ENCODE peak calls at places on chromosomes 11 and 22, in ten cellular contexts. O is ACHN; X is activated CD8-positive, alpha-beta memory T cell treated with anti-CD3 and anti-CD28 coated beads for 48 hours; A is CD8-positive, alpha-beta T cell; N is activated CD4-positive, CD25-positive, alpha-beta regulatory T cell treated with anti-CD3 and anti-CD28 coated beads, Interleukin-2, amount 50 U/mL, for 72 hours; F is naive B cell; R is transverse colon; L is H7; D is non-pigmented ciliary epithelial cell; Z is HTR-8/SVneo. G is an unnamed sample.

GRCh38 chr11:107789767-107790166 is 68.8 kb downstream of the SLC35F2 start:
- DNase-seq in O (no peak), X (no peak), A (no peak), N (no peak), F (no peak), R (no peak), L (no peak), D (no peak), Z (no peak), G (no peak)

GRCh38 chr22:23779731-23780130 is 7.0 kb upstream of the SMARCB1 start:
- DNase-seq in O (no peak), X (no peak), A (no peak), N (no peak), F (no peak), R (no peak), L (no peak), D (no peak), Z (no peak), G (no peak)

GRCh38 chr11:2807276-2807681 is 78.3 kb downstream of the CDKN1C start:
- DNase-seq in O (no peak), X (no peak), A (no peak), N (no peak), F (no peak), R (peak; percentile 79), L (no peak), D (no peak), Z (no peak), G (no peak)

GRCh38 chr11:65743928-65744698 is 23.5 kb upstream of the RNASEH2C start:
- DNase-seq in O (peak; percentile 10), X (no peak), A (no peak), N (no peak), F (no peak), R (peak; percentile 62), L (peak; percentile 79), D (no peak), Z (peak; percentile 51), G (peak; percentile 76)

GRCh38 chr22:24436553-24436952 is 9.2 kb downstream of the ADORA2A start:
- DNase-seq in O (no peak), X (no peak), A (no peak), N (no peak), F (no peak), R (no peak), L (no peak), D (no peak), Z (no peak), G (no peak)

GRCh38 chr11:1881442-1882264 is 10.0 kb downstream of the PRR33 start:
- DNase-seq in O (no peak), X (no peak), A (no peak), N (peak; percentile 31), F (peak; percentile 29), R (no peak), L (peak; percentile 71), D (no peak), Z (no peak), G (no peak)

GRCh38 chr11:117426297-117426685 is 98.6 kb downstream of the CEP164 start:
- DNase-seq in O (peak; percentile 52), X (peak; percentile 84), A (peak; percentile 32), N (peak; percentile 80), F (peak; percentile 38), R (peak; percentile 64), L (peak; percentile 92), D (peak; percentile 5), Z (peak; percentile 79), G (peak; percentile 91)

GRCh38 chr22:43829448-43829821 is 17.3 kb upstream of the EFCAB6 start:
- DNase-seq in O (no peak), X (no peak), A (no peak), N (no peak), F (no peak), R (no peak), L (peak; percentile 50), D (no peak), Z (no peak), G (no peak)

GRCh38 chr11:45366196-45366595 is 80.1 kb upstream of the SYT13 start:
- DNase-seq in O (no peak), X (no peak), A (no peak), N (no peak), F (no peak), R (no peak), L (no peak), D (no peak), Z (no peak), G (no peak)

GRCh38 chr22:45212306-45212709 is 28.4 kb downstream of the KIAA0930 start:
- DNase-seq in O (peak; percentile 79), X (no peak), A (no peak), N (no peak), F (no peak), R (peak; percentile 64), L (peak; percentile 76), D (peak; percentile 62), Z (peak; percentile 81), G (no peak)

GRCh38 chr11:35861191-35861590 is 82.7 kb upstream of the LDLRAD3 start:
- DNase-seq in O (no peak), X (no peak), A (no peak), N (no peak), F (no peak), R (no peak), L (no peak), D (no peak), Z (no peak), G (no peak)

GRCh38 chr11:64744544-64745218 is 739 bp upstream of the RASGRP2 start:
- DNase-seq in O (no peak), X (no peak), A (no peak), N (no peak), F (peak; percentile 70), R (no peak), L (peak; percentile 93), D (no peak), Z (no peak), G (no peak)

GRCh38 chr11:20397281-20397680 is 9.8 kb downstream of the PRMT3 start:
- DNase-seq in O (peak; percentile 64), X (no peak), A (no peak), N (no peak), F (no peak), R (no peak), L (peak; percentile 26), D (peak; percentile 28), Z (peak; percentile 23), G (no peak)

GRCh38 chr22:24827305-24827704 is 21.3 kb downstream of the SGSM1 start:
- DNase-seq in O (no peak), X (no peak), A (no peak), N (no peak), F (no peak), R (peak; percentile 79), L (no peak), D (no peak), Z (no peak), G (peak; percentile 77)

GRCh38 chr11:62588966-62589637 is 2.2 kb downstream of the TUT1 start:
- DNase-seq in O (peak; percentile 29), X (no peak), A (no peak), N (no peak), F (no peak), R (no peak), L (no peak), D (no peak), Z (no peak), G (peak; percentile 43)

GRCh38 chr11:70577258-70577603 is 178.9 kb downstream of the CTTN start:
- DNase-seq in O (no peak), X (no peak), A (no peak), N (no peak), F (no peak), R (no peak), L (peak; percentile 31), D (no peak), Z (no peak), G (no peak)

GRCh38 chr11:40130427-40130826 is 1329.0 kb downstream of the LRRC4C start:
- DNase-seq in O (no peak), X (no peak), A (no peak), N (no peak), F (no peak), R (no peak), L (peak; percentile 22), D (no peak), Z (no peak), G (no peak)

GRCh38 chr11:59891781-59892181 is 13.2 kb downstream of the OOSP3 start:
- DNase-seq in O (no peak), X (no peak), A (no peak), N (no peak), F (no peak), R (no peak), L (peak; percentile 39), D (no peak), Z (no peak), G (peak; percentile 3)

GRCh38 chr22:46090051-46090591 is 60.2 kb upstream of the PPARA start:
- DNase-seq in O (no peak), X (no peak), A (no peak), N (no peak), F (no peak), R (peak; percentile 28), L (no peak), D (no peak), Z (no peak), G (peak; percentile 20)

GRCh38 chr11:62402226-62402625 is 16.6 kb upstream of the SCGB1A1 start:
- DNase-seq in O (no peak), X (peak; percentile 44), A (no peak), N (peak; percentile 64), F (no peak), R (peak; percentile 49), L (no peak), D (no peak), Z (no peak), G (no peak)

GRCh38 chr11:78539566-78539965 is 35.1 kb downstream of the NARS2 start:
- DNase-seq in O (no peak), X (no peak), A (no peak), N (no peak), F (no peak), R (no peak), L (no peak), D (no peak), Z (no peak), G (no peak)